ENCODE peak calls at places on chromosomes 3 and 15, in six cellular contexts. T is HCT116, I is cardiac fibroblast, E is body of pancreas, D is fibroblast of mammary gland, X is D721Med. C is an unnamed sample.

GRCh38 chr15:74291101-74292071 is 55.3 kb downstream of the CCDC33 start:
- DNase-seq in T (peak; percentile 13), I (peak; percentile 74), E (peak; percentile 81), D (peak; percentile 60), X (no peak), C (peak; percentile 89)

GRCh38 chr3:106699093-106699492 is 678.1 kb upstream of the CCDC54 start:
- DNase-seq in T (no peak), I (no peak), E (no peak), D (no peak), X (no peak), C (no peak)

GRCh38 chr15:96223939-96224338 is 106.6 kb upstream of the NR2F2 start:
- DNase-seq in T (no peak), I (no peak), E (peak; percentile 20), D (no peak), X (no peak), C (no peak)

GRCh38 chr15:78049691-78050440 is 27.6 kb downstream of the TBC1D2B start:
- DNase-seq in T (no peak), I (peak; percentile 70), E (no peak), D (peak; percentile 70), X (no peak), C (peak; percentile 75)

GRCh38 chr15:65869954-65870871 is 922 bp downstream of the RAB11A start:
- DNase-seq in T (no peak), I (peak; percentile 37), E (peak; percentile 50), D (peak; percentile 32), X (no peak), C (peak; percentile 49)

GRCh38 chr15:74381190-74381453 is 13.7 kb upstream of the CYP11A1 start:
- DNase-seq in T (no peak), I (no peak), E (no peak), D (no peak), X (no peak), C (no peak)

GRCh38 chr3:112676659-112677234 is 35.8 kb upstream of the CCDC80 start:
- DNase-seq in T (peak; percentile 59), I (peak; percentile 98), E (peak; percentile 19), D (peak; percentile 99), X (no peak), C (peak; percentile 94)

GRCh38 chr3:143526016-143526540 is 322.2 kb downstream of the SLC9A9 start:
- DNase-seq in T (no peak), I (peak; percentile 80), E (no peak), D (peak; percentile 51), X (no peak), C (peak; percentile 32)

GRCh38 chr3:51620543-51620942 is 50.5 kb upstream of the TEX264 start:
- DNase-seq in T (no peak), I (peak; percentile 30), E (peak; percentile 21), D (peak; percentile 76), X (no peak), C (peak; percentile 39)

GRCh38 chr15:67468431-67468830 is 52.5 kb upstream of the C15orf61 start:
- DNase-seq in T (no peak), I (no peak), E (no peak), D (no peak), X (no peak), C (no peak)

GRCh38 chr3:58748024-58748423 is 81.5 kb upstream of the FAM3D start:
- DNase-seq in T (no peak), I (no peak), E (no peak), D (no peak), X (no peak), C (no peak)

GRCh38 chr3:25588441-25589103 is 76.1 kb downstream of the TOP2B start:
- DNase-seq in T (no peak), I (no peak), E (no peak), D (no peak), X (no peak), C (no peak)

GRCh38 chr15:84905016-84905916 is 20.8 kb downstream of the SLC28A1 start:
- DNase-seq in T (no peak), I (no peak), E (no peak), D (no peak), X (no peak), C (no peak)

GRCh38 chr3:113758389-113759029 is 11.7 kb downstream of the ATP6V1A start:
- DNase-seq in T (no peak), I (peak; percentile 79), E (no peak), D (peak; percentile 70), X (no peak), C (peak; percentile 63)

GRCh38 chr15:55789066-55789660 is 46.2 kb upstream of the PRTG start:
- DNase-seq in T (peak; percentile 23), I (peak; percentile 33), E (no peak), D (peak; percentile 16), X (no peak), C (no peak)

GRCh38 chr3:90091557-90091956 is 984.1 kb downstream of the EPHA3 start:
- DNase-seq in T (no peak), I (peak; percentile 82), E (peak; percentile 6), D (peak; percentile 58), X (no peak), C (peak; percentile 75)

GRCh38 chr3:117346878-117347277 is 637.3 kb downstream of the TUSC7 start:
- DNase-seq in T (no peak), I (no peak), E (no peak), D (no peak), X (no peak), C (no peak)

GRCh38 chr3:146542179-146542578 is 2.2 kb downstream of the PLSCR1 start:
- DNase-seq in T (no peak), I (peak; percentile 75), E (no peak), D (peak; percentile 78), X (no peak), C (peak; percentile 86)

GRCh38 chr3:156483426-156483825 is 71.5 kb downstream of the SSR3 start:
- DNase-seq in T (peak; percentile 19), I (peak; percentile 86), E (no peak), D (peak; percentile 94), X (no peak), C (peak; percentile 71)

GRCh38 chr3:125123906-125124305 is 68.1 kb upstream of the HEG1 start:
- DNase-seq in T (no peak), I (peak; percentile 55), E (no peak), D (peak; percentile 65), X (no peak), C (peak; percentile 89)

GRCh38 chr15:58518626-58519025 is 86.8 kb downstream of the LIPC start:
- DNase-seq in T (no peak), I (no peak), E (no peak), D (no peak), X (no peak), C (no peak)

GRCh38 chr3:164748626-164749025 is 329.7 kb downstream of the SI start:
- DNase-seq in T (no peak), I (no peak), E (no peak), D (peak; percentile 6), X (no peak), C (no peak)

GRCh38 chr15:78840661-78841060 is 29.4 kb upstream of the ADAMTS7 start:
- DNase-seq in T (no peak), I (peak; percentile 19), E (no peak), D (peak; percentile 8), X (no peak), C (no peak)

GRCh38 chr3:172314616-172315015 is 133.6 kb downstream of the GHSR start:
- DNase-seq in T (no peak), I (no peak), E (no peak), D (no peak), X (no peak), C (no peak)

GRCh38 chr3:31448035-31448881 is 84.5 kb upstream of the STT3B start:
- DNase-seq in T (peak; percentile 24), I (peak; percentile 40), E (peak; percentile 12), D (peak; percentile 23), X (no peak), C (peak; percentile 38)

GRCh38 chr3:57998366-57999283 is 9.6 kb upstream of the FLNB start:
- DNase-seq in T (no peak), I (peak; percentile 53), E (peak; percentile 59), D (no peak), X (no peak), C (peak; percentile 60)

GRCh38 chr3:114499986-114500385 is 206.2 kb downstream of the TIGIT start:
- DNase-seq in T (no peak), I (peak; percentile 31), E (no peak), D (peak; percentile 38), X (no peak), C (peak; percentile 29)

GRCh38 chr3:134621824-134622223 is 29.0 kb downstream of the KY start:
- DNase-seq in T (no peak), I (peak; percentile 34), E (no peak), D (peak; percentile 24), X (no peak), C (peak; percentile 23)

GRCh38 chr15:41881550-41881924 is 12.3 kb downstream of the SPTBN5 start:
- DNase-seq in T (no peak), I (no peak), E (no peak), D (no peak), X (no peak), C (no peak)

GRCh38 chr15:49606594-49606993 is 14.0 kb downstream of the FAM227B start:
- DNase-seq in T (no peak), I (no peak), E (no peak), D (peak; percentile 43), X (no peak), C (no peak)
- TF ChIP-seq CTCF in T (peak; percentile 15), I (peak; percentile 25), E (no peak), D (peak; percentile 49), X (no peak), C (peak; percentile 25)

GRCh38 chr3:46105313-46105919 is 78.1 kb upstream of the XCR1 start:
- DNase-seq in T (no peak), I (no peak), E (no peak), D (no peak), X (no peak), C (no peak)

GRCh38 chr3:46100812-46101211 is 73.5 kb upstream of the XCR1 start:
- DNase-seq in T (no peak), I (no peak), E (no peak), D (no peak), X (no peak), C (no peak)

GRCh38 chr3:46104706-46105105 is 77.4 kb upstream of the XCR1 start:
- DNase-seq in T (no peak), I (no peak), E (no peak), D (no peak), X (no peak), C (no peak)

GRCh38 chr3:46102780-46103130 is 75.5 kb upstream of the XCR1 start:
- DNase-seq in T (no peak), I (no peak), E (no peak), D (no peak), X (no peak), C (no peak)

GRCh38 chr3:46102059-46102779 is 74.9 kb upstream of the XCR1 start:
- DNase-seq in T (no peak), I (no peak), E (no peak), D (no peak), X (no peak), C (no peak)
- TF ChIP-seq CTCF in T (no peak), I (no peak), E (no peak), D (no peak), X (no peak), C (no peak)

GRCh38 chr3:55434789-55435188 is 52.3 kb downstream of the WNT5A start:
- DNase-seq in T (no peak), I (peak; percentile 69), E (peak; percentile 62), D (peak; percentile 62), X (no peak), C (peak; percentile 55)
- TF ChIP-seq CTCF in T (peak; percentile 41), I (peak; percentile 71), E (peak; percentile 51), D (peak; percentile 74), X (peak; percentile 33), C (peak; percentile 69)

DNA sequence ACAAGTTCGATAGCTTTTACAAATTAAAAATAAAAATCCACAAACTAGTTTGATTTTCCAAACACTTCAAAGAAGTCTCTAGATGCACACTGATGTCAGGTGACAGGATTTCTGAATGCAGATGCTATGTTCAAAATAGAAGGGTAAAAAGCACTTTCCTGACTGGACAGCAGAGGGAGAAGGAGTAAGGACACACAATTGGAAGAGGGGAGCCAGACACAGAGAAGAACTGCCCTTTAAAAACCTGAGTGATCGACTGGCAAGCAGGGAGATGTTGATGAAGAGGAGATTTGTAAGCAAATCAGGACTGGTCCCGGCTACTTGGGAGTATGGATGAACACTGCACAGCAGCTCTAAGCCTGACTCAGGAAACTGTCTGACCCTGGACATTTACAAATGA is 612.8 kb downstream of the MAGI1 start:
- DNase-seq in T (no peak), I (peak; percentile 25), E (no peak), D (peak; percentile 36), X (no peak), C (peak; percentile 29)
- TF ChIP-seq CTCF in T (peak; percentile 41), I (peak; percentile 53), E (peak; percentile 27), D (peak; percentile 54), X (peak; percentile 19), C (peak; percentile 49)